ENCODE peak calls at places on chromosomes 4 and X, in four cellular contexts. H is suprapubic skin, O is thyroid gland, I is stomach. W is an unnamed sample.

GRCh38 chr4:45363931-45364330 is 637.6 kb upstream of the GNPDA2 start:
- DNase-seq in I (no peak), O (no peak), H (no peak), W (no peak)

GRCh38 chrX:97898798-97899197 is 1015.1 kb downstream of the RPA4 start:
- DNase-seq in H (no peak), I (no peak), O (no peak), W (no peak)

GRCh38 chr4:83370640-83370906 is 35.9 kb upstream of the HPSE start:
- DNase-seq in H (no peak), I (no peak), O (no peak), W (no peak)

GRCh38 chrX:3713937-3714434 is 537 bp upstream of the PRKX start:
- DNase-seq in O (no peak), I (no peak), H (no peak), W (no peak)

GRCh38 chrX:71245159-71245558 is 8.8 kb downstream of the ZMYM3 start:
- DNase-seq in I (no peak), O (no peak), H (no peak), W (no peak)

GRCh38 chr4:119678761-119679160 is 50.2 kb upstream of the PDE5A start:
- DNase-seq in O (no peak), I (no peak), H (no peak), W (no peak)

GRCh38 chr4:86498560-86499166 is 95.5 kb upstream of the PTPN13 start:
- DNase-seq in O (no peak), H (no peak), I (no peak), W (no peak)

GRCh38 chrX:43969504-43970501 is 3.4 kb downstream of the NDP start:
- DNase-seq in O (no peak), I (no peak), H (no peak), W (no peak)

GRCh38 chrX:9494806-9495205 is 29.9 kb downstream of the TBL1X start:
- DNase-seq in H (no peak), O (no peak), I (no peak), W (no peak)

GRCh38 chr4:186587416-186588018 is 32.1 kb upstream of the MTNR1A start:
- DNase-seq in H (peak), O (peak), I (peak), W (peak)

GRCh38 chr4:112167790-112168189 is 22.5 kb downstream of the FAM241A start:
- DNase-seq in O (no peak), H (no peak), I (no peak), W (no peak)

GRCh38 chrX:9320940-9321339 is 143.9 kb upstream of the TBL1X start:
- DNase-seq in H (no peak), I (no peak), O (no peak), W (no peak)

GRCh38 chr4:182929296-182929695 is 12.1 kb upstream of the DCTD start:
- DNase-seq in I (no peak), O (no peak), H (no peak), W (no peak)

GRCh38 chrX:15143050-15143824 is 126.6 kb downstream of the ASB9 start:
- DNase-seq in I (peak), O (peak), H (no peak), W (peak)

DNA sequence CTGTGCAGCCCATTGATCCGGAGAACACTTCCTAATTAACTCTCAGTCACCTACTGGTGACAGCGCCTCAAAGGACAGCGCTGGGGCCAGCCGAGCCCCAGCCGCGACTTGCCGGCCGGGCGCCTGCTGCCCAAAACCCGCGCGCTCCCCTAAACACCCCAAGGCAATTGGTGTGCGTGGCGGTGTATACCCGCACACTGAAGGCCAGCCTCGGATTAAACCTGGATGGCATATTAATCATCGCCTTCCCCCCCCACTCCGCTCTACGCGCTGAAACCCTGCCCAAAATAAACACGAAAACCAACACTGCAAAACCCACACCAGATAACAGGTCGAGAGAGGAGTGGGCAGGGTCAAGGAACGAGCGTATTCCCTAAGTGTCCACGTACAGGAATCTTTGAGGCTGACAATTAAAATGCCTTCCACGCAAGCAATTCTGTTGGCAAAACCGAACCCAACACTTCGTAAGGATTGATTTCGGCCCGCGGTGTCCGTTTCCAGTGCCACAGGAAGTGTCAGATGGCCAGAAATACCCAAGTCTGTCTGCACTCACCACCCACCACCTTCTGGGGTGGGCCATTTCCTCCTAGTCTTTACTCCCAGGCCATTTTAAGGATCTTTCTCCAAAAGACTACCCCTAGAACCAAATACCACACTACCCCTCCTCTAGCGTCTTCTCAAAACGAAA is 2.7 kb downstream of the BCOR start:
- DNase-seq in O (no peak), H (no peak), I (no peak), W (no peak)
- TF ChIP-seq POLR2A in O (no peak), H (no peak), I (no peak), W (no peak)

GRCh38 chr4:169791064-169791463 is 33.3 kb upstream of the HPF1 start:
- DNase-seq in I (no peak), O (no peak), H (no peak), W (no peak)

GRCh38 chr4:169795585-169795984 is 37.8 kb upstream of the HPF1 start:
- DNase-seq in I (no peak), H (no peak), O (no peak), W (no peak)

GRCh38 chr4:169791527-169792156 is 33.9 kb upstream of the HPF1 start:
- DNase-seq in H (peak), O (peak), I (no peak), W (peak)
- H3K4me3 ChIP-seq in H (peak), O (no peak), I (peak), W (no peak)

DNA sequence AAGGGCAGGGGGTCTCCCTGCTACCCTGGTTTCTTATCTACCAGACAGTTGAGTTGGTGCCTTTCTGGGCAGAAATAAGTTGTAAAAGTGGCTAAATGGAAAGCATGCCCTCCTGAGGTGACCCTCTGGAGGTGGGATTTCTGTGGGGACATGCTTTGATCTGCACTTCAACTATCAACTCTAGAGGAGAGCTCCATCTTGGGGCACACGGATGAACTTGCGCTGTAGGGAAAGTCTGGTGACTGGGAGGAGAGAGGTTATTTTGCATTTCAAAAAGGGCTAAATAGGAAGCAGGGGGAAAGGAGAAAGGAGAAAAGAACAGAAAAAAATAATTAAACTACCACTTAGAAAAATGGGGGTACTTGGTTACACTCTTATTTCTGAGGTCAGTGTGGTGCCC is 12.7 kb upstream of the RHOXF2B start:
- DNase-seq in H (no peak), I (no peak), O (no peak), W (no peak)
- TF ChIP-seq CTCF in H (no peak), I (no peak), O (no peak), W (no peak)

GRCh38 chr4:56979674-56980073 is 978 bp downstream of the POLR2B start:
- DNase-seq in I (no peak), H (no peak), O (peak), W (peak)

GRCh38 chr4:56978750-56979303 is at the start of gene POLR2B:
- DNase-seq in O (peak), H (peak), I (peak), W (peak)

GRCh38 chr4:56976283-56976877 is 1.0 kb downstream of the NOA1 start:
- DNase-seq in O (peak), H (peak), I (peak), W (no peak)

GRCh38 chr4:56976878-56977320 is 507 bp downstream of the NOA1 start:
- DNase-seq in H (peak), I (peak), O (peak), W (peak)

GRCh38 chr4:56977321-56978012 is at the start of gene NOA1:
- DNase-seq in I (peak), H (peak), O (peak), W (peak)
- TF ChIP-seq POLR2A in I (peak), H (peak), O (no peak), W (no peak)

GRCh38 chr4:173264245-173264959 is 69.8 kb downstream of the HMGB2 start:
- DNase-seq in I (peak), O (peak), H (no peak), W (no peak)
- H3K4me3 ChIP-seq in I (no peak), O (no peak), H (no peak), W (no peak)